ENCODE peak calls at places on chromosomes 7 and 10, in four cellular contexts. O is HepG2, U is Panc1, J is K562. W is an unnamed sample.

GRCh38 chr10:30000802-30001571 is 58.4 kb downstream of the JCAD start:
- DNase-seq in J (no peak), U (peak; percentile 4), O (peak; percentile 51), W (no peak)

GRCh38 chr7:155454183-155455112 is 3.5 kb upstream of the EN2 start:
- DNase-seq in U (no peak), O (no peak), J (no peak), W (no peak)

GRCh38 chr7:7054252-7054830 is 128.0 kb upstream of the C1GALT1 start:
- DNase-seq in J (no peak), U (no peak), O (no peak), W (no peak)

GRCh38 chr10:118047363-118047719 is 600 bp upstream of the RAB11FIP2 start:
- DNase-seq in J (peak; percentile 8), O (no peak), U (no peak), W (no peak)

GRCh38 chr10:112528235-112528634 is 81.2 kb downstream of the VTI1A start:
- DNase-seq in U (no peak), J (no peak), O (no peak), W (no peak)

GRCh38 chr7:29494350-29494749 is 69.3 kb upstream of the PRR15 start:
- DNase-seq in J (no peak), O (no peak), U (no peak), W (no peak)

GRCh38 chr7:120170849-120171248 is 102.1 kb upstream of the KCND2 start:
- DNase-seq in U (no peak), J (no peak), O (no peak), W (no peak)

GRCh38 chr7:40608321-40609075 is 473.7 kb downstream of the SUGCT start:
- DNase-seq in O (no peak), J (no peak), U (no peak), W (no peak)

DNA sequence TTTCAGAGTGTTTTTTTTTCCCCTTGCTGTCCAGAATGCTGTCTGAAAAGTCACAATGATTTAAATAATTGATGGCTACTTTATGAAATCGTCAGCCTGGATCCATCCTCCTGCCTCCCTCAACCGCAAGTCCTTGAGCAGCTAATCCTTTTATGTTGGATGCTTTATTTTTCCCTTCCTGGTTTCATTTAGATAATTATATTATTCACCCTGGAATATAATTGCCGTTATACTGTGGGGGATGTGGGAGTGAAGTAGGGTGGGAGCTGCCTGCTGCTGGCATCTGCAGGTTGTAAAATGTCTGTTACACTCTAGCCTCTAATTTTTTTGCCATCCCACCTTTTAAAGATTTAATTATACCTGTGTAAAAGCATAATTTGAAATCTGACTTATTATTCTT is 290.5 kb upstream of the LRGUK start:
- DNase-seq in O (no peak), U (no peak), J (no peak), W (no peak)
- TF ChIP-seq TCF7L2 in O (no peak), U (no peak), J (no peak), W (no peak)

GRCh38 chr10:43862756-43863155 is 214.1 kb upstream of the ZNF32 start:
- DNase-seq in U (no peak), O (no peak), J (no peak), W (no peak)
- TF ChIP-seq TCF7L2 in U (no peak), O (no peak), J (no peak), W (no peak)

GRCh38 chr7:118754608-118755007 is 530.1 kb downstream of the ANKRD7 start:
- DNase-seq in O (no peak), J (no peak), U (no peak), W (no peak)

GRCh38 chr7:118762451-118762850 is 537.9 kb downstream of the ANKRD7 start:
- DNase-seq in J (no peak), O (no peak), U (no peak), W (no peak)

GRCh38 chr7:118755067-118755625 is 530.6 kb downstream of the ANKRD7 start:
- DNase-seq in U (no peak), O (no peak), J (no peak), W (no peak)

GRCh38 chr7:118753464-118753863 is 529.0 kb downstream of the ANKRD7 start:
- DNase-seq in U (no peak), O (no peak), J (no peak), W (no peak)

GRCh38 chr7:118758582-118758981 is 534.1 kb downstream of the ANKRD7 start:
- DNase-seq in U (no peak), O (no peak), J (no peak), W (no peak)
- TF ChIP-seq TCF7L2 in U (no peak), O (no peak), J (no peak), W (no peak)

DNA sequence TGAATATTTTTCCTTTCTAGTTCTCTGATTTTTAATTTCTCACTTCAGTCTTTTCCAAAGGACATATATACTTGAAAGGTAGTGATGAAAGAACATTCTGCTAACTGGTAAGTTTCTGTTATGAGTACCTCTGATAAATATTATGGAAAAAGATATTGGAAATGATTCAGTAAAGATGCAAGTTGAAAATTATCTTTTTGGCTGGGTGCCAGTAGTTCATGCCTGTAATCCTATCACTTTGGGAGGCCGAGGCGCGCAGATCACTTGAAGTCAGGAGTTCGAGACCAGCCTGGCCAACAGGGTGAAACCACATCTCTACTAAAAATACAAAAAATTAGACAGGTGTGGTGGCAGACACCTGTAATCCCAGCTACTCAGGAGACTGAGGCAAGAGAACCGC is 62.1 kb downstream of the ANKRD26 start:
- DNase-seq in J (no peak), U (no peak), O (no peak), W (no peak)
- TF ChIP-seq TCF7L2 in J (no peak), U (no peak), O (no peak), W (no peak)

GRCh38 chr7:74625446-74625845 is 32.1 kb upstream of the GTF2I start:
- DNase-seq in O (peak; percentile 46), J (no peak), U (no peak), W (no peak)
- TF ChIP-seq TCF7L2 in O (no peak), J (no peak), U (no peak), W (no peak)

GRCh38 chr7:100120518-100121085 is 1.2 kb downstream of the CNPY4 start:
- DNase-seq in U (no peak), O (no peak), J (peak; percentile 5), W (no peak)

GRCh38 chr7:100122067-100122466 is 2.6 kb downstream of the CNPY4 start:
- DNase-seq in J (peak; percentile 13), O (peak; percentile 90), U (no peak), W (no peak)

GRCh38 chr7:100119701-100120517 is 475 bp downstream of the CNPY4 start:
- DNase-seq in O (peak; percentile 57), U (peak; percentile 61), J (peak; percentile 59), W (no peak)

GRCh38 chr7:100118388-100119074 is 627 bp downstream of the TAF6 start:
- DNase-seq in U (no peak), O (no peak), J (no peak), W (no peak)

DNA sequence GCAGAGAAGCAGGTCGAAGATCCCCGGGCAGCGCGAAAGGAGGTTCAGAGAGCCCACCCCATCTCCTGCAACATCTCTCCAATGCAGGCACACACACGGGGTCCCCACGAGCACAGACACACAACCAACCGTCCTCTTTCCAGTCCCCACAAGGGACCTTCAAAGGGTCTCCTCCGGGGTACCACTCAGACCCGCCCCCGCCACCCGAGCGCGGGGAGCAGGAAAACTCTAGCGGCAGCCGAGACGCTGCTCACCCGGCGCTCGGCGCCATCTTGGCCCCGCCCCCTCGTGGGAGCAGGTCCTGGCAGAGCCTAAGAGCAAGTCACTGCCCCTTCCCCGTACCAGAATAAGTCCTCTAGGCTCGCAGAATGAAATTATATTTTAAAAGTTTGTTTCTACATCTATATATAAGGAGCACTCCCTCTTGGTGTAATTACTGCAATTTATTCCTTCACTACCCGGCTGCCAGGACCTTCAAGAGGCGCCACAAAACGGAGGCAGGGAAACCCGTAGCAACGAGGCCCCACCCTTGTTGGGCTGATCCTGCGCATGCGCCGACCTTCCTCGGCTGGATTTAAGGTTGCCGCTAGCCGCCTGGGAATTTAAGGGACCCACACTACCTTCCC is at the start of the genes CNPY4 and TAF6:
- DNase-seq in U (peak; percentile 95), O (peak; percentile 89), J (peak; percentile 99), W (peak; percentile 94)
- TF ChIP-seq TCF7L2 in U (no peak), O (no peak), J (no peak), W (peak; percentile 70)